ENCODE peak calls at places on chromosomes 1 and 21, in six cellular contexts. O, U, M, Y, X and I are unnamed samples.

GRCh38 chr21:36564647-36565046 is 84.7 kb upstream of the CLDN14 start:
- DNase-seq in X (no peak), M (no peak), U (no peak), Y (no peak), O (no peak), I (no peak)

GRCh38 chr1:6163191-6163972 is 16.7 kb downstream of the CHD5 start:
- DNase-seq in Y (no peak), X (no peak), U (no peak), M (no peak), O (no peak), I (no peak)

GRCh38 chr1:54872041-54872342 is 15.0 kb downstream of the DHCR24 start:
- DNase-seq in M (no peak), O (no peak), X (no peak), U (no peak), Y (no peak), I (no peak)

GRCh38 chr1:58592521-58593134 is 15.6 kb upstream of the TACSTD2 start:
- DNase-seq in U (peak), M (peak), Y (peak), O (peak), X (peak), I (peak)

GRCh38 chr1:248825136-248825535 is 579 bp downstream of the SH3BP5L start:
- DNase-seq in X (no peak), M (no peak), Y (no peak), U (peak), O (no peak), I (no peak)

GRCh38 chr1:3684031-3684430 is 31.7 kb downstream of the TP73 start:
- DNase-seq in U (no peak), M (no peak), O (no peak), Y (peak), X (no peak), I (peak)

GRCh38 chr1:44803312-44804095 is 3.3 kb downstream of the PLK3 start:
- DNase-seq in Y (no peak), X (no peak), U (no peak), O (no peak), M (no peak), I (no peak)

GRCh38 chr1:98102369-98103030 is 181.7 kb upstream of the DPYD start:
- DNase-seq in Y (no peak), U (peak), O (no peak), M (no peak), X (no peak), I (no peak)

GRCh38 chr1:234260578-234260977 is 112.7 kb upstream of the COA6 start:
- DNase-seq in U (no peak), O (no peak), M (no peak), X (no peak), Y (no peak), I (peak)

GRCh38 chr1:236141447-236142357 is 637 bp upstream of the GPR137B start:
- DNase-seq in U (peak), O (peak), X (peak), M (peak), Y (peak), I (peak)

GRCh38 chr1:16204634-16205332 is 7.7 kb downstream of the ARHGEF19 start:
- DNase-seq in X (peak), O (no peak), M (no peak), U (no peak), Y (peak), I (peak)

GRCh38 chr1:56986397-56986796 is 20.6 kb upstream of the C8B start:
- DNase-seq in U (no peak), Y (no peak), O (no peak), M (no peak), X (no peak), I (no peak)

GRCh38 chr1:100321098-100321493 is 31.2 kb upstream of the CDC14A start:
- DNase-seq in Y (no peak), M (no peak), O (no peak), X (no peak), U (no peak), I (no peak)

GRCh38 chr21:27505516-27505915 is 538.6 kb upstream of the ADAMTS5 start:
- DNase-seq in O (peak), X (no peak), M (no peak), Y (no peak), U (peak), I (no peak)

GRCh38 chr1:62198781-62199125 is 4.1 kb downstream of the L1TD1 start:
- DNase-seq in M (no peak), O (no peak), Y (no peak), U (peak), X (no peak), I (no peak)

GRCh38 chr1:212311836-212312497 is 26.8 kb downstream of the PPP2R5A start:
- DNase-seq in Y (no peak), U (peak), O (no peak), M (no peak), X (no peak), I (peak)

GRCh38 chr1:63593887-63594617 is 841 bp downstream of the PGM1 start:
- DNase-seq in X (peak), M (peak), U (peak), Y (peak), O (peak), I (peak)

GRCh38 chr1:100708476-100709062 is 11.0 kb upstream of the VCAM1 start:
- DNase-seq in X (no peak), U (no peak), M (no peak), O (no peak), Y (no peak), I (no peak)

GRCh38 chr21:39673736-39674135 is 61.0 kb downstream of the B3GALT5 start:
- DNase-seq in U (no peak), Y (no peak), X (no peak), M (peak), O (no peak), I (no peak)

GRCh38 chr1:15584489-15585363 is at the start of gene AGMAT:
- DNase-seq in M (peak), O (no peak), Y (peak), U (peak), X (peak), I (no peak)

GRCh38 chr1:201954263-201955008 is 867 bp upstream of the TIMM17A start:
- DNase-seq in O (no peak), M (no peak), U (no peak), X (no peak), Y (no peak), I (no peak)

GRCh38 chr1:161198877-161199431 is at the start of gene ADAMTS4:
- DNase-seq in O (peak), U (peak), X (no peak), M (no peak), Y (peak), I (no peak)

GRCh38 chr1:42817976-42818375 is 779 bp upstream of the SVBP start:
- DNase-seq in M (no peak), O (no peak), Y (no peak), X (no peak), U (no peak), I (no peak)

GRCh38 chr1:193755441-193755840 is 569.0 kb upstream of the B3GALT2 start:
- DNase-seq in U (no peak), O (no peak), M (no peak), X (no peak), Y (no peak), I (no peak)

GRCh38 chr1:193753038-193753756 is 566.8 kb upstream of the B3GALT2 start:
- DNase-seq in X (no peak), M (no peak), U (no peak), O (no peak), Y (no peak), I (no peak)

GRCh38 chr1:193749868-193750267 is 563.5 kb upstream of the B3GALT2 start:
- DNase-seq in X (no peak), M (no peak), U (no peak), O (no peak), Y (no peak), I (no peak)

GRCh38 chr1:193754732-193755427 is 568.5 kb upstream of the B3GALT2 start:
- DNase-seq in X (no peak), O (no peak), Y (no peak), M (no peak), U (no peak), I (peak)
- TF ChIP-seq CTCF in X (no peak), O (no peak), Y (no peak), M (no peak), U (no peak), I (peak)

DNA sequence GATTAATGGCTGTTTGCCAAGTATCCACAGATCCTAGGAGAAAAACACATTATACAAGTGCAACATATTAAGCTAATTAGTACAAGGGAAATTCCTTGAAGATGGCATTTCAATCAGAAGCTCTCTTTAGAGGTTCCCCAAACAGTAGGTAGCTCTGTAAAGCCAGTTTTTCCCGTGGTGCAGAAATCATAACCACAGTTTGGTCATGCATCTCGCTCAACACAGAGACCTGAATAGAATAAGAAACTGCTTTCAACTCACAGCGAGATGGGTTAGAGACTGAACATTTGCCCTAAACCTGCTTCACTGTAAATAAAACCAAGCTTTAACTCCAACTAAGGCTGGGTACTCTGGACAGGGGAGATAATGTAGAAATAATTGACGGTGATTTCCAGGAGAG is 230.4 kb upstream of the CAMK1G start:
- DNase-seq in Y (no peak), M (no peak), U (no peak), O (no peak), X (no peak), I (no peak)
- H3K4me3 ChIP-seq in Y (no peak), M (no peak), U (no peak), O (no peak), X (no peak), I (no peak)

DNA sequence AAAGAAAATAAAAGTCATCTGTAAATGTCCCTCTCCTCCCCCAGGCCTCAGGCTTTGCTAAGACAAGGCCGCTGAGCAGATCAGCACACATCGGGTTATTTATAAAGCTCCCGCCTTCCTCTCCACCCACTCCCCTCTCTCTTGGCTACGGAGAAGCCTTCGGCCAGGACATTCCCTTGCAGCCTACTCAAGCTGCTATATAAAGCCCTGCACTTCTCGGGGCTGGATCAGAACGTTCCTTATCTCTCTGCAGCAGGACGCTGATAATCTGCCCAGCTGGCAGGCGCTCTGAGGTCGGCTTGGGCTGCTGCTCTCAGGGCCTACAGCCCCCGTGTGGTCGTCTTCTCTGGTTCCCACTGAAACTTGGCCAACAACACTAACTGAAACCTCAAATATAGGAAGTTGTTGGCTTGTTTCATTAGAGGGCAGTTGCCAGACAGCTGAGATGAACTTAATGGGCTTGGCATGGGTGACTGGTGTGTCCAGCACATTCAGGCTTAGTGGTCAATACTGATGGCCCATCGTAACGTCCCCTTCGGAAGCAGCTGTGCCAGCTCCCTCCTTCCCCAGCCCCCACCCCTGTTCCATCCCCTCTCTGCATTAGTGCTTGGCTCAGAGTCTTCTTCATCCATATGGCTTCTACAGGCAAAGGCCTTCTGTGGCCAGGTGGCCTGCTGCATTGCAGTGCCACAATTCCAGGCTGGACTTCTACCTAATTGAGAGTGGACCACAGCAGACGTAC is 64.6 kb downstream of the IER5 start:
- DNase-seq in Y (peak), O (no peak), U (peak), X (no peak), M (peak), I (no peak)
- TF ChIP-seq CTCF in Y (peak), O (peak), U (peak), X (no peak), M (peak), I (no peak)

DNA sequence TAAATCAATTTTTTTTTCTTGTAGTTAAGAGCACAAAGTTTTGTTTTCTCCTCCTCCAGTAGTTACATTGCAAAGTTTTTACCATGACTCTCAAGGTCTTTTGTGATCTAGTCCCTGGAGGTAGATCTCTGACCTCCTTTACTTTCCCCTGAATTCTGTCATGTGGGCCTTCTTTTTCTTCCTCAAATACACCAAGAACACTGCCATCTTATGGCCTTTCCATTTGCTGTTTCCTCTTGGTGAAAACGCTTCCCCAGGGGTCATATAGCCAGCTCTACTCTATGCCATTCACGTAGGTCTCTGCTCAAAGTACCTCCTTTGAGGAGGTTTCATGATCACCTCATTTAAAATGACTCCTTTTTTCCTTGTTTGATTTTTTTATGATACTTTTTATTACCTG is 2.7 kb downstream of the DDX20 start:
- DNase-seq in M (no peak), Y (no peak), X (no peak), O (no peak), U (no peak), I (no peak)
- H3K4me3 ChIP-seq in M (no peak), Y (no peak), X (no peak), O (no peak), U (no peak), I (no peak)

DNA sequence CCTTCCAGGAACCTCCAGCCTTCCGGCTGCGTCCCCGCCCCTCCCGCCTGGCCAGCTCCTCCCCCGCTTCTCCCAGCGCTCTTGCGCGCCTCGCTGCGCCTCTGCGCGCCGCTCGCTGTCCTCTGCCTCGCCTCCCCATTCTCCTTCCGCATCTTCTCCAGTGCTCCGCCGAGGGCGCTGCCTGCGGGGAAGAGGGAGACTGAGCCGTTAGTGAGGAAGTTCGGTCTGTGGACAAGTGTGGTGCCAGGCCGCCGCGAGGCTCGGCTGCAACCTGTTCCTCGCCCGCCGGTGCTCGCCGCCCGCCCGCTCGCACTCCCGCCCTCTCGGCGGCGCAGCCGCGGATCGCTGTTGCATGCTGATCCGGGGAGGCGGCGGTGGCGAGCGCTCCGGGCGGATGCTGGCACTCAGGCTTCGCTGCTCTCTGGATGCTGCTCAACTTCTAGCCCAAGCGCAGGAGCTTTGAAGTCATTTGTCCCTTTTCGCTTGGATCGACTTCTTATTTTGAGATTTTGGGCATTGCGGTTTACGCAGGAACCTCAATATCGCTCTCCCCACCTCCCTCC is 715 bp upstream of the CACNA1E start:
- DNase-seq in M (no peak), X (no peak), U (peak), O (no peak), Y (peak), I (peak)
- TF ChIP-seq CTCF in M (no peak), X (no peak), U (no peak), O (no peak), Y (no peak), I (no peak)

DNA sequence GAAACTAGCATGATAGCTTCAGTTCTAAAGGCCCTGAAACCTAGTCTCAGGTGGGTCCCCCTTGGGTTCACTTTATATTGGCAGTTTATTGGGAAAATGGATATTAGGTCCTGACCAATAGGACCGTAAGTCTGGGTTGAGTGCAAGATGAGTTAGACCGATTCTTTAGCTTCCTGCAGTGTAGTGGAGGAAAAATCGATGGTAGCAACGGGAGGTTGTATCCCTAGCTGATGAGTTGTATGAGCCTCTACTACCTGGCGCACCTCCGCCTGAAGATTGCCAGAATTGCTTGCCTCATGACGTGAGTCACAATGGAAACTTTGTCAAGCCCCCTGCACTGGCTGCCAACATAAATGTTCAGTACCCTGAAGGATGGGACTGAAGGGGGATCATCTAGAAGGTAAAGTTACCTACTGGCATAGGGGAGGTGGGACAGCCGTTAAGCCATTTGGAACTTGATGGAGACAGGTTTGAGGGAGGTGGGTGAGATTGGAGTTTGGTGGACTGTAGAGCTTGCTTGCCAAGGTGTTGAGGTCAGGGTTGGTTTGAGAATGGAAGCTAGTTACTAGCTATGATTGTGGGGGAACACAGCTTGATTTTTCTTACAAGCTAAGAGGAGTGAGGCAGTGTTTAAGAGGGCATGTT is 4.0 kb downstream of the RCC1 start:
- DNase-seq in M (no peak), Y (no peak), X (no peak), O (no peak), U (no peak), I (no peak)
- H3K4me3 ChIP-seq in M (no peak), Y (peak), X (peak), O (peak), U (peak), I (peak)